ENCODE peak calls at places on chromosomes 16 and 17, in nine cellular contexts. P is GM12865; F is dorsolateral prefrontal cortex; Y is bronchial epithelial cell; E is RWPE1; C is stomach; I is fibroblast of the conjunctiva; O is activated CD8-positive, alpha-beta memory T cell treated with anti-CD3 and anti-CD28 coated beads for 1 hour; H is NCI-H2107. W is an unnamed sample.

GRCh38 chr17:3771140-3771539 is 29.8 kb downstream of the ITGAE start:
- DNase-seq in P (no peak), F (no peak), Y (no peak), E (no peak), C (no peak), I (no peak), O (no peak), H (no peak), W (no peak)

GRCh38 chr16:25257956-25258855 is 561 bp upstream of the ZKSCAN2 start:
- DNase-seq in P (peak), F (peak), Y (peak), E (peak), C (peak), I (peak), O (peak), H (peak), W (peak)

GRCh38 chr17:65918921-65919546 is 272.9 kb downstream of the CEP112 start:
- DNase-seq in P (no peak), F (no peak), Y (no peak), E (no peak), C (no peak), I (no peak), O (no peak), H (no peak), W (no peak)

GRCh38 chr17:35761601-35762000 is 914 bp downstream of the C17orf50 start:
- DNase-seq in P (no peak), F (no peak), Y (no peak), E (no peak), C (no peak), I (no peak), O (no peak), H (no peak), W (no peak)

GRCh38 chr17:79919164-79919585 is 79.9 kb upstream of the CBX4 start:
- DNase-seq in P (no peak), F (peak), Y (peak), E (peak), C (peak), I (no peak), O (no peak), H (no peak), W (no peak)

GRCh38 chr16:89002851-89003830 is 26.1 kb upstream of the CBFA2T3 start:
- DNase-seq in P (no peak), F (no peak), Y (no peak), E (no peak), C (no peak), I (no peak), O (no peak), H (no peak), W (no peak)

GRCh38 chr16:88965411-88965810 is 11.6 kb downstream of the CBFA2T3 start:
- DNase-seq in P (no peak), F (no peak), Y (no peak), E (no peak), C (no peak), I (no peak), O (no peak), H (no peak), W (no peak)

GRCh38 chr17:13106171-13106570 is 88.3 kb upstream of the ELAC2 start:
- DNase-seq in P (no peak), F (no peak), Y (no peak), E (no peak), C (no peak), I (no peak), O (no peak), H (no peak), W (no peak)

GRCh38 chr16:75267631-75268264 is 16.3 kb upstream of the BCAR1 start:
- DNase-seq in P (no peak), F (no peak), Y (peak), E (peak), C (peak), I (no peak), O (no peak), H (peak), W (no peak)

GRCh38 chr17:28925912-28926365 is 23.1 kb upstream of the DHRS13 start:
- DNase-seq in P (peak), F (no peak), Y (peak), E (peak), C (no peak), I (no peak), O (no peak), H (peak), W (peak)

GRCh38 chr16:54355251-54355650 is 68.7 kb upstream of the IRX3 start:
- DNase-seq in P (no peak), F (no peak), Y (peak), E (no peak), C (no peak), I (peak), O (no peak), H (no peak), W (no peak)

GRCh38 chr17:37640016-37640415 is 3.2 kb downstream of the DDX52 start:
- DNase-seq in P (no peak), F (no peak), Y (no peak), E (no peak), C (no peak), I (no peak), O (no peak), H (no peak), W (no peak)

GRCh38 chr16:54287758-54288591 is 1.4 kb upstream of the IRX3 start:
- DNase-seq in P (no peak), F (no peak), Y (no peak), E (no peak), C (no peak), I (no peak), O (no peak), H (no peak), W (no peak)

GRCh38 chr17:1487939-1488825 is 4.3 kb downstream of the MYO1C start:
- DNase-seq in P (peak), F (peak), Y (peak), E (peak), C (peak), I (peak), O (no peak), H (no peak), W (no peak)

GRCh38 chr17:33016920-33017319 is 25.3 kb downstream of the SPACA3 start:
- DNase-seq in P (no peak), F (no peak), Y (peak), E (no peak), C (no peak), I (no peak), O (no peak), H (no peak), W (no peak)

GRCh38 chr17:10292057-10292931 is 80.5 kb downstream of the MYH13 start:
- DNase-seq in P (peak), F (no peak), Y (peak), E (peak), C (no peak), I (no peak), O (no peak), H (no peak), W (peak)

GRCh38 chr16:84641643-84642358 is 6.5 kb upstream of the KLHL36 start:
- DNase-seq in P (no peak), F (no peak), Y (no peak), E (no peak), C (no peak), I (no peak), O (no peak), H (no peak), W (no peak)

W was measured in GM04503.